ENCODE peak calls at places on chromosomes 16 and 17, in four cellular contexts. C is ELR, S is coronary artery, X is T-helper 1 cell. Z is an unnamed sample.
A peak's percentile ranks its signal among the peaks of the same experiment; 100 is the strongest.

GRCh38 chr16:88461291-88462269 is 8.5 kb downstream of the ZFPM1 start:
- DNase-seq in X (no peak), C (no peak), S (no peak), Z (no peak)

GRCh38 chr17:80362428-80363119 is 52.4 kb upstream of the ENDOV start:
- DNase-seq in C (peak; percentile 8), S (no peak), X (no peak), Z (no peak)

GRCh38 chr16:49623501-49624266 is 232.2 kb downstream of the ZNF423 start:
- DNase-seq in S (peak; percentile 46), X (no peak), C (no peak), Z (no peak)

GRCh38 chr16:10945065-10945787 is 862 bp downstream of the CLEC16A start:
- DNase-seq in S (no peak), X (no peak), C (no peak), Z (no peak)

GRCh38 chr16:79362312-79362970 is 238.1 kb downstream of the MAF start:
- DNase-seq in X (peak; percentile 5), S (peak; percentile 5), C (no peak), Z (no peak)

GRCh38 chr16:89700649-89701424 is 668 bp downstream of the SPATA2L start:
- DNase-seq in C (peak; percentile 68), S (no peak), X (peak; percentile 70), Z (peak; percentile 57)

GRCh38 chr16:58582133-58582532 is 47.5 kb downstream of the CNOT1 start:
- DNase-seq in C (no peak), X (no peak), S (no peak), Z (no peak)

GRCh38 chr16:70572050-70572925 is 48.7 kb downstream of the SF3B3 start:
- DNase-seq in X (no peak), S (no peak), C (no peak), Z (no peak)

GRCh38 chr16:63890072-63890471 is 1231.8 kb downstream of the CDH11 start:
- DNase-seq in S (no peak), X (no peak), C (no peak), Z (peak; percentile 33)

GRCh38 chr16:19898924-19899604 is 14.4 kb upstream of the GPRC5B start:
- DNase-seq in X (peak; percentile 19), S (no peak), C (peak; percentile 63), Z (peak; percentile 69)

GRCh38 chr17:8142887-8143580 is 9.2 kb downstream of the PER1 start:
- DNase-seq in C (no peak), S (no peak), X (no peak), Z (no peak)

GRCh38 chr16:59697236-59697635 is 963.1 kb upstream of the GOT2 start:
- DNase-seq in S (no peak), C (peak; percentile 3), X (no peak), Z (no peak)

GRCh38 chr16:73095885-73096341 is 48.0 kb upstream of the ZFHX3 start:
- DNase-seq in S (no peak), X (no peak), C (no peak), Z (peak; percentile 3)

GRCh38 chr17:74201250-74201649 is 2.2 kb upstream of the RPL38 start:
- DNase-seq in X (no peak), C (peak; percentile 39), S (no peak), Z (peak; percentile 53)

GRCh38 chr16:2895813-2896212 is 12.8 kb downstream of the FLYWCH2 start:
- DNase-seq in S (peak; percentile 40), X (no peak), C (peak; percentile 58), Z (no peak)

GRCh38 chr16:53817812-53818211 is 113.9 kb downstream of the FTO start:
- DNase-seq in X (no peak), C (peak; percentile 39), S (no peak), Z (peak; percentile 10)

GRCh38 chr16:63613701-63614100 is 1508.2 kb downstream of the CDH11 start:
- DNase-seq in S (no peak), C (peak; percentile 0), X (no peak), Z (peak; percentile 44)

GRCh38 chr17:6070895-6071511 is 824 bp downstream of the WSCD1 start:
- DNase-seq in S (no peak), X (no peak), C (no peak), Z (peak; percentile 15)

GRCh38 chr17:43341705-43342600 is 56.8 kb upstream of the ARL4D start:
- DNase-seq in X (peak; percentile 62), C (peak; percentile 80), S (no peak), Z (peak; percentile 72)